ENCODE peak calls at places on chromosomes 1 and 21, in five cellular contexts. One of them, this sample, is unnamed.

GRCh38 chr1:219189021-219189824 is 15.5 kb downstream of the LYPLAL1 start:
- DNase-seq in foreskin fibroblast: peak; percentile 79
- DNase-seq in K562: no peak
- DNase-seq in keratinocyte: no peak
- DNase-seq in fibroblast of mammary gland: peak; percentile 79
- DNase-seq in this sample: peak; percentile 88

GRCh38 chr1:2311184-2312032 is 79.9 kb downstream of the MORN1 start:
- DNase-seq in foreskin fibroblast: peak; percentile 82
- DNase-seq in K562: peak; percentile 78
- DNase-seq in keratinocyte: no peak
- DNase-seq in fibroblast of mammary gland: peak; percentile 55
- DNase-seq in this sample: peak; percentile 62

GRCh38 chr1:52913537-52913936 is 8.0 kb downstream of the ECHDC2 start:
- DNase-seq in foreskin fibroblast: no peak
- DNase-seq in K562: peak; percentile 84
- DNase-seq in keratinocyte: no peak
- DNase-seq in fibroblast of mammary gland: no peak
- DNase-seq in this sample: no peak

GRCh38 chr1:101996830-101997485 is at the start of gene OLFM3:
- DNase-seq in foreskin fibroblast: no peak
- DNase-seq in K562: no peak
- DNase-seq in keratinocyte: no peak
- DNase-seq in fibroblast of mammary gland: no peak
- DNase-seq in this sample: peak; percentile 9

GRCh38 chr1:17629460-17629859 is 90.0 kb downstream of the ARHGEF10L start:
- DNase-seq in foreskin fibroblast: no peak
- DNase-seq in K562: peak; percentile 71
- DNase-seq in keratinocyte: no peak
- DNase-seq in fibroblast of mammary gland: no peak
- DNase-seq in this sample: no peak

GRCh38 chr21:22062472-22063139 is 1064.4 kb downstream of the NCAM2 start:
- DNase-seq in foreskin fibroblast: no peak
- DNase-seq in K562: no peak
- DNase-seq in keratinocyte: no peak
- DNase-seq in fibroblast of mammary gland: no peak
- DNase-seq in this sample: no peak

GRCh38 chr21:33026878-33027400 is 1.2 kb downstream of the OLIG2 start:
- DNase-seq in foreskin fibroblast: peak; percentile 44
- DNase-seq in K562: no peak
- DNase-seq in keratinocyte: no peak
- DNase-seq in fibroblast of mammary gland: peak; percentile 36
- DNase-seq in this sample: no peak

GRCh38 chr1:197972406-197972805 is 55.2 kb downstream of the LHX9 start:
- DNase-seq in foreskin fibroblast: no peak
- DNase-seq in K562: no peak
- DNase-seq in keratinocyte: no peak
- DNase-seq in fibroblast of mammary gland: no peak
- DNase-seq in this sample: no peak

GRCh38 chr1:181061891-181062777 is 26.4 kb upstream of the IER5 start:
- DNase-seq in foreskin fibroblast: no peak
- DNase-seq in K562: no peak
- DNase-seq in keratinocyte: no peak
- DNase-seq in fibroblast of mammary gland: no peak
- DNase-seq in this sample: no peak

GRCh38 chr21:28554660-28555475 is 437.8 kb downstream of the LTN1 start:
- DNase-seq in foreskin fibroblast: no peak
- DNase-seq in K562: no peak
- DNase-seq in keratinocyte: no peak
- DNase-seq in fibroblast of mammary gland: no peak
- DNase-seq in this sample: peak; percentile 67

GRCh38 chr1:182699673-182700350 is 15.4 kb upstream of the RGS8 start:
- DNase-seq in foreskin fibroblast: peak; percentile 24
- DNase-seq in K562: no peak
- DNase-seq in keratinocyte: no peak
- DNase-seq in fibroblast of mammary gland: no peak
- DNase-seq in this sample: peak; percentile 35

GRCh38 chr1:184457500-184457899 is 70.7 kb downstream of the C1orf21 start:
- DNase-seq in foreskin fibroblast: peak; percentile 53
- DNase-seq in K562: no peak
- DNase-seq in keratinocyte: no peak
- DNase-seq in fibroblast of mammary gland: no peak
- DNase-seq in this sample: peak; percentile 1

GRCh38 chr1:229203030-229203751 is 67.7 kb upstream of the RAB4A start:
- DNase-seq in foreskin fibroblast: peak; percentile 36
- DNase-seq in K562: peak; percentile 80
- DNase-seq in keratinocyte: no peak
- DNase-seq in fibroblast of mammary gland: peak; percentile 71
- DNase-seq in this sample: peak; percentile 14

GRCh38 chr1:119799599-119800177 is 11.6 kb downstream of the REG4 start:
- DNase-seq in foreskin fibroblast: no peak
- DNase-seq in K562: no peak
- DNase-seq in keratinocyte: no peak
- DNase-seq in fibroblast of mammary gland: no peak
- DNase-seq in this sample: no peak

GRCh38 chr1:178109348-178110143 is 15.6 kb downstream of the RASAL2 start:
- DNase-seq in foreskin fibroblast: peak; percentile 41
- DNase-seq in K562: no peak
- DNase-seq in keratinocyte: no peak
- DNase-seq in fibroblast of mammary gland: peak; percentile 52
- DNase-seq in this sample: no peak

GRCh38 chr1:33296082-33296458 is 24.8 kb downstream of the A3GALT2 start:
- DNase-seq in foreskin fibroblast: peak; percentile 63
- DNase-seq in K562: no peak
- DNase-seq in keratinocyte: no peak
- DNase-seq in fibroblast of mammary gland: no peak
- DNase-seq in this sample: no peak

GRCh38 chr1:185734929-185735666 is 907 bp downstream of the HMCN1 start:
- DNase-seq in foreskin fibroblast: peak; percentile 30
- DNase-seq in K562: no peak
- DNase-seq in keratinocyte: no peak
- DNase-seq in fibroblast of mammary gland: peak; percentile 34
- DNase-seq in this sample: peak; percentile 35

GRCh38 chr21:41418956-41419680 is 6.9 kb upstream of the MX1 start:
- DNase-seq in foreskin fibroblast: peak; percentile 7
- DNase-seq in K562: no peak
- DNase-seq in keratinocyte: no peak
- DNase-seq in fibroblast of mammary gland: no peak
- DNase-seq in this sample: no peak

GRCh38 chr1:17189632-17190525 is 15.0 kb upstream of the PADI1 start:
- DNase-seq in foreskin fibroblast: peak; percentile 94
- DNase-seq in K562: no peak
- DNase-seq in keratinocyte: peak; percentile 94
- DNase-seq in fibroblast of mammary gland: peak; percentile 79
- DNase-seq in this sample: peak; percentile 96

GRCh38 chr1:2985694-2986548 is 35.3 kb upstream of the ACTRT2 start:
- DNase-seq in foreskin fibroblast: no peak
- DNase-seq in K562: no peak
- DNase-seq in keratinocyte: no peak
- DNase-seq in fibroblast of mammary gland: no peak
- DNase-seq in this sample: no peak

GRCh38 chr1:232726048-232726779 is 79.0 kb upstream of the MAP10 start:
- DNase-seq in foreskin fibroblast: no peak
- DNase-seq in K562: no peak
- DNase-seq in keratinocyte: peak; percentile 42
- DNase-seq in fibroblast of mammary gland: peak; percentile 56
- DNase-seq in this sample: peak; percentile 69

GRCh38 chr1:223670458-223671159 is 5.1 kb upstream of the CAPN8 start:
- DNase-seq in foreskin fibroblast: peak; percentile 78
- DNase-seq in K562: peak; percentile 67
- DNase-seq in keratinocyte: no peak
- DNase-seq in fibroblast of mammary gland: peak; percentile 50
- DNase-seq in this sample: peak; percentile 18

GRCh38 chr1:222047370-222047769 is 305.5 kb upstream of the DUSP10 start:
- DNase-seq in foreskin fibroblast: peak; percentile 54
- DNase-seq in K562: no peak
- DNase-seq in keratinocyte: no peak
- DNase-seq in fibroblast of mammary gland: no peak
- DNase-seq in this sample: no peak

GRCh38 chr1:70353641-70354331 is 736 bp downstream of the ANKRD13C start:
- DNase-seq in foreskin fibroblast: peak; percentile 73
- DNase-seq in K562: peak; percentile 26
- DNase-seq in keratinocyte: no peak
- DNase-seq in fibroblast of mammary gland: peak; percentile 66
- DNase-seq in this sample: peak; percentile 71

GRCh38 chr21:35227774-35228173 is 178.7 kb upstream of the RUNX1 start:
- DNase-seq in foreskin fibroblast: no peak
- DNase-seq in K562: no peak
- DNase-seq in keratinocyte: no peak
- DNase-seq in fibroblast of mammary gland: no peak
- DNase-seq in this sample: no peak

GRCh38 chr21:25562660-25563059 is 44.6 kb downstream of the MRPL39 start:
- DNase-seq in foreskin fibroblast: no peak
- DNase-seq in K562: no peak
- DNase-seq in keratinocyte: no peak
- DNase-seq in fibroblast of mammary gland: no peak
- DNase-seq in this sample: peak; percentile 16

GRCh38 chr1:175373786-175374623 is 181.4 kb upstream of the KIAA0040 start:
- DNase-seq in foreskin fibroblast: no peak
- DNase-seq in K562: peak; percentile 81
- DNase-seq in keratinocyte: no peak
- DNase-seq in fibroblast of mammary gland: no peak
- DNase-seq in this sample: peak; percentile 9

GRCh38 chr1:48859429-48859828 is 82.7 kb upstream of the BEND5 start:
- DNase-seq in foreskin fibroblast: peak; percentile 93
- DNase-seq in K562: no peak
- DNase-seq in keratinocyte: no peak
- DNase-seq in fibroblast of mammary gland: peak; percentile 89
- DNase-seq in this sample: peak; percentile 58

GRCh38 chr1:26782521-26783212 is 5.1 kb upstream of the PIGV start:
- DNase-seq in foreskin fibroblast: no peak
- DNase-seq in K562: no peak
- DNase-seq in keratinocyte: no peak
- DNase-seq in fibroblast of mammary gland: no peak
- DNase-seq in this sample: no peak

GRCh38 chr1:24849653-24850295 is 80.3 kb downstream of the RUNX3 start:
- DNase-seq in foreskin fibroblast: peak; percentile 35
- DNase-seq in K562: no peak
- DNase-seq in keratinocyte: no peak
- DNase-seq in fibroblast of mammary gland: peak; percentile 35
- DNase-seq in this sample: no peak

GRCh38 chr1:54052470-54052933 is 502 bp downstream of the TMEM59 start:
- DNase-seq in foreskin fibroblast: peak; percentile 72
- DNase-seq in K562: peak; percentile 54
- DNase-seq in keratinocyte: no peak
- DNase-seq in fibroblast of mammary gland: peak; percentile 15
- DNase-seq in this sample: peak; percentile 59

GRCh38 chr1:66137235-66137634 is 344.5 kb downstream of the PDE4B start:
- DNase-seq in foreskin fibroblast: peak; percentile 7
- DNase-seq in K562: no peak
- DNase-seq in keratinocyte: no peak
- DNase-seq in fibroblast of mammary gland: no peak
- DNase-seq in this sample: peak; percentile 0

GRCh38 chr1:118118469-118118868 is 66.6 kb downstream of the SPAG17 start:
- DNase-seq in foreskin fibroblast: no peak
- DNase-seq in K562: no peak
- DNase-seq in keratinocyte: no peak
- DNase-seq in fibroblast of mammary gland: no peak
- DNase-seq in this sample: no peak

GRCh38 chr1:48109390-48110009 is 112.3 kb upstream of the TRABD2B start:
- DNase-seq in foreskin fibroblast: peak; percentile 76
- DNase-seq in K562: no peak
- DNase-seq in keratinocyte: no peak
- DNase-seq in fibroblast of mammary gland: peak; percentile 73
- DNase-seq in this sample: peak; percentile 62

GRCh38 chr1:22794691-22795090 is 84.1 kb downstream of the EPHB2 start:
- DNase-seq in foreskin fibroblast: peak; percentile 56
- DNase-seq in K562: no peak
- DNase-seq in keratinocyte: no peak
- DNase-seq in fibroblast of mammary gland: no peak
- DNase-seq in this sample: no peak

GRCh38 chr1:147581459-147581858 is 40.2 kb downstream of the BCL9 start:
- DNase-seq in foreskin fibroblast: peak; percentile 7
- DNase-seq in K562: no peak
- DNase-seq in keratinocyte: no peak
- DNase-seq in fibroblast of mammary gland: no peak
- DNase-seq in this sample: no peak

GRCh38 chr1:84078108-84078823 is 65.8 kb upstream of the PRKACB start:
- DNase-seq in foreskin fibroblast: peak; percentile 57
- DNase-seq in K562: peak; percentile 15
- DNase-seq in keratinocyte: no peak
- DNase-seq in fibroblast of mammary gland: peak; percentile 31
- DNase-seq in this sample: peak; percentile 39

GRCh38 chr1:19445417-19446342 is 39.7 kb downstream of the CAPZB start:
- DNase-seq in foreskin fibroblast: no peak
- DNase-seq in K562: peak; percentile 36
- DNase-seq in keratinocyte: no peak
- DNase-seq in fibroblast of mammary gland: no peak
- DNase-seq in this sample: peak; percentile 70
- TF ChIP-seq CTCF in foreskin fibroblast: peak; percentile 41
- TF ChIP-seq CTCF in K562: peak; percentile 25
- TF ChIP-seq CTCF in keratinocyte: peak; percentile 41
- TF ChIP-seq CTCF in fibroblast of mammary gland: peak; percentile 45
- TF ChIP-seq CTCF in this sample: peak; percentile 51

DNA sequence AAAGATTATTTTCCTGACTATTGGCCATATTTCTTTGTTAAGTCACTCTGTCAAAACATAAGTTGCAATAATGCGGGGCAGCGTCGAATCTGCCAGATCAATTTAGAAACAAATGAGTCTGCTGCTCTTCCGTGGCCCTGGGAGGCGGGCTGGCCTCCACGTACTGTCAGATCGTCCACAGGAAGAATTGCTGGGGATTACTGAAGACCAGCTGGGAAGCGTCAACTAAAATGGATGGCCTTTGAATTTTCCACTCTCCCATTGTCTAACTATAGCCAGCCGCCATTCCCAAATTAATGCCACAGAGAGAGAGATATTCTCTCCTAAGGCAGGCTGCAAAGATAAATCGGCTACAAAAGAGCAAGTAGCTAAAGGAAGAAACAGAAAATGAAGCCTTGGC is 560.2 kb downstream of the SMYD3 start:
- DNase-seq in foreskin fibroblast: no peak
- DNase-seq in K562: no peak
- DNase-seq in keratinocyte: no peak
- DNase-seq in fibroblast of mammary gland: no peak
- DNase-seq in this sample: no peak
- H3K4me3 ChIP-seq in foreskin fibroblast: no peak overlapping the region
- H3K4me3 ChIP-seq in K562: no peak overlapping the region
- H3K4me3 ChIP-seq in keratinocyte: no peak overlapping the region
- H3K4me3 ChIP-seq in fibroblast of mammary gland: no peak overlapping the region
- H3K4me3 ChIP-seq in this sample: no peak overlapping the region

GRCh38 chr1:179955318-179955638 is 668 bp downstream of the CEP350 start:
- DNase-seq in foreskin fibroblast: peak; percentile 44
- DNase-seq in K562: no peak
- DNase-seq in keratinocyte: no peak
- DNase-seq in fibroblast of mammary gland: peak; percentile 7
- DNase-seq in this sample: no peak
- TF ChIP-seq CTCF in foreskin fibroblast: no peak
- TF ChIP-seq CTCF in K562: no peak
- TF ChIP-seq CTCF in keratinocyte: no peak
- TF ChIP-seq CTCF in fibroblast of mammary gland: no peak
- TF ChIP-seq CTCF in this sample: no peak

DNA sequence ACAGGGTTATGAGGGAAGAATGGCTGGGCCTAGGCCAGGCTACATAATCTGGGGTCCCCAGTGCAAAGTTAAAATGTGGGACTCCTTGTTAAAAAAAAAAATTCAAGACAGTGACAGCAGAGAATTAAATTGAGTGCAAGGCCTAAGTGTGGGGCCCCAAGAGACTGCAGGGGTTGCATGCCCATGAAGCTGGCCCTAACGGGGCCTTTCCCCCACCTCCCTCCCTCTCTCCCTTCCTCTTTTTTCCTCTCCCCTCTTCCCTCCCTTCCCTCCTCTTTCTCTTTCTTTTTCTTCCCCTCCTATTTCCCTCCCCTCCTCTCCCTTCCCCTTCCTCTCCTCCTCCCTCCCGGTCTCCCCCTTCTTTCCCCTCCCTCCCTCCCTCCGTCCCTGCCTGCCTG is 266.7 kb downstream of the LMO4 start:
- DNase-seq in foreskin fibroblast: no peak
- DNase-seq in K562: no peak
- DNase-seq in keratinocyte: no peak
- DNase-seq in fibroblast of mammary gland: no peak
- DNase-seq in this sample: no peak
- H3K4me3 ChIP-seq in foreskin fibroblast: no peak overlapping the region
- H3K4me3 ChIP-seq in K562: no peak overlapping the region
- H3K4me3 ChIP-seq in keratinocyte: no peak overlapping the region
- H3K4me3 ChIP-seq in fibroblast of mammary gland: no peak overlapping the region
- H3K4me3 ChIP-seq in this sample: no peak overlapping the region